ENCODE peak calls at places on chromosomes 16 and 17, in seven cellular contexts. D is cardiac muscle cell, H is OCI-LY7, B is uterus, U is psoas muscle, P is astrocyte, W is omental fat pad. O is an unnamed sample.

GRCh38 chr17:64282753-64283080 is 19.7 kb upstream of the TEX2 start:
- DNase-seq in D (no peak), H (no peak), B (no peak), U (no peak), P (no peak), W (no peak), O (no peak)

GRCh38 chr16:48681520-48681919 is 71.5 kb upstream of the N4BP1 start:
- DNase-seq in D (no peak), H (peak), B (no peak), U (no peak), P (no peak), W (no peak), O (no peak)

GRCh38 chr16:66400503-66401380 is 26.4 kb upstream of the BEAN1 start:
- DNase-seq in D (no peak), H (no peak), B (no peak), U (no peak), P (no peak), W (no peak), O (no peak)

GRCh38 chr17:17900615-17901520 is 64.1 kb upstream of the SREBF1 start:
- DNase-seq in D (no peak), H (no peak), B (peak), U (peak), P (peak), W (no peak), O (peak)

GRCh38 chr17:4899341-4900230 is at the start of gene C17orf107:
- DNase-seq in D (peak), H (no peak), B (peak), U (peak), P (peak), W (peak), O (peak)

GRCh38 chr16:5900046-5900445 is 802.5 kb upstream of the EEF2KMT start:
- DNase-seq in D (no peak), H (no peak), B (no peak), U (no peak), P (peak), W (no peak), O (no peak)

GRCh38 chr16:75228143-75228976 is 9.6 kb downstream of the CTRB1 start:
- DNase-seq in D (no peak), H (no peak), B (no peak), U (no peak), P (no peak), W (no peak), O (no peak)

GRCh38 chr17:51435641-51436091 is 175.3 kb downstream of the UTP18 start:
- DNase-seq in D (peak), H (peak), B (no peak), U (peak), P (no peak), W (no peak), O (no peak)

GRCh38 chr16:15482068-15482747 is 47.8 kb downstream of the BMERB1 start:
- DNase-seq in D (no peak), H (no peak), B (peak), U (peak), P (peak), W (no peak), O (peak)

GRCh38 chr16:55154956-55155355 is 169.0 kb upstream of the IRX6 start:
- DNase-seq in D (no peak), H (no peak), B (no peak), U (no peak), P (no peak), W (no peak), O (no peak)

GRCh38 chr17:78794399-78794798 is 12.3 kb upstream of the CYTH1 start:
- DNase-seq in D (no peak), H (no peak), B (no peak), U (no peak), P (no peak), W (no peak), O (no peak)

GRCh38 chr17:9728005-9728404 is 63.4 kb downstream of the DHRS7C start:
- DNase-seq in D (no peak), H (no peak), B (no peak), U (no peak), P (no peak), W (no peak), O (no peak)

GRCh38 chr16:79897087-79897443 is 296.5 kb upstream of the MAF start:
- DNase-seq in D (no peak), H (no peak), B (no peak), U (no peak), P (no peak), W (no peak), O (no peak)

GRCh38 chr17:8125947-8126305 is 2.0 kb upstream of the HES7 start:
- DNase-seq in D (peak), H (peak), B (no peak), U (no peak), P (no peak), W (no peak), O (no peak)

GRCh38 chr16:23682181-23682580 is 3.5 kb downstream of the PLK1 start:
- DNase-seq in D (no peak), H (no peak), B (no peak), U (no peak), P (no peak), W (no peak), O (no peak)

GRCh38 chr17:11369570-11369969 is 128.6 kb downstream of the SHISA6 start:
- DNase-seq in D (no peak), H (no peak), B (no peak), U (no peak), P (no peak), W (no peak), O (no peak)

GRCh38 chr17:1154704-1155103 is 25.1 kb downstream of the ABR start:
- DNase-seq in D (no peak), H (no peak), B (no peak), U (no peak), P (no peak), W (no peak), O (no peak)

GRCh38 chr16:46713634-46714033 is 24.2 kb downstream of the ORC6 start:
- DNase-seq in D (peak), H (no peak), B (no peak), U (no peak), P (no peak), W (no peak), O (no peak)

GRCh38 chr17:79864617-79865250 is 25.5 kb upstream of the CBX4 start:
- DNase-seq in D (no peak), H (no peak), B (no peak), U (no peak), P (no peak), W (no peak), O (no peak)

DNA sequence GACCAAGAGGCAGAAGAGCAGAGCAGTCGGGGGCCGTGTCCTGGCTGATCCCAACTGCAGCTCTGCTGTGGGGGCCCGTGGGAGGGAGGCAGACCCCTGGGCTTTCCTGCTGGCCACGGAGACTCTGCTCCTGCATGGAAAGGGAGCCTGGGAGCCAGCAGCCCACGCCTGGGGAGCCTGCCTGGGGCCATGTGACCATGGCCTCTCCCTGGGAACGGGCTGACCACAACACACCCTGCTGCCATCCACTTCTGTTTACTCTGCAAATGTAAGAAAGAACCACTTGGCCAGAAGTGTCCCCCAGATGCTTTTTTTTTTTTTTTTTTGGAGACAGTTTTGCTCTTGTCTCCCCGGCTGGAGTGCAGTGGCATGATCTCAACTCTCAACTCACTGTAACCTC is 2.0 kb upstream of the TEDC2 start:
- DNase-seq in D (no peak), H (no peak), B (no peak), U (no peak), P (no peak), W (no peak), O (no peak)
- TF ChIP-seq CTCF in D (no peak), H (no peak), B (no peak), U (no peak), P (no peak), W (no peak), O (no peak)

DNA sequence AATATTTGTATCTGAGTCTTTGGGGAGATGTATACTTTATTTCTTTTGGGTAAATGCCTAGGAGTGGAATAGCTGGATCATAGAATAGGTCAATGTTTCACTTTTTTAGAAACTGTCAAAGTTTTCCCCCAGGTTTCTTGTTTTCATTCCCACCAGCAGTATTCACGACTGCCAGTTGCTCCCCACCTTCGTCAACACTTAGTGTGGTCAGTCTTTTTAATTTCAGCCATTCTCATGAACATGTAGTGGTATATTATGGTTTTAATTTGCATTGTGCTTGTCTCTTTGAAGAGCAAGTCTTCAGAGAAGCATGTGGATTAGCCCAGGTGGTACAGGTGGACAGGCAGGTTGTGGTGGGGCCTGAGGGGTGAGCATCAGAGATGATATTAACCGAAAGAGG is 53.8 kb downstream of the TEKT5 start:
- DNase-seq in D (no peak), H (no peak), B (no peak), U (no peak), P (no peak), W (no peak), O (no peak)
- TF ChIP-seq CTCF in D (no peak), H (no peak), B (no peak), U (no peak), P (no peak), W (no peak), O (no peak)

GRCh38 chr17:61149106-61149505 is 250.5 kb upstream of the TBX2 start:
- DNase-seq in D (no peak), H (no peak), B (no peak), U (no peak), P (no peak), W (no peak), O (no peak)
- TF ChIP-seq CTCF in D (no peak), H (no peak), B (no peak), U (no peak), P (no peak), W (no peak), O (no peak)

GRCh38 chr16:27549857-27550581 is at the start of the genes GTF3C1 and KATNIP:
- DNase-seq in D (peak), H (peak), B (peak), U (peak), P (peak), W (peak), O (peak)
- TF ChIP-seq CTCF in D (no peak), H (no peak), B (no peak), U (no peak), P (no peak), W (no peak), O (no peak)

GRCh38 chr17:82914375-82914774 is 74.6 kb upstream of the ZNF750 start:
- DNase-seq in D (no peak), H (peak), B (no peak), U (peak), P (no peak), W (no peak), O (no peak)
- TF ChIP-seq CTCF in D (peak), H (peak), B (no peak), U (peak), P (no peak), W (no peak), O (no peak)

DNA sequence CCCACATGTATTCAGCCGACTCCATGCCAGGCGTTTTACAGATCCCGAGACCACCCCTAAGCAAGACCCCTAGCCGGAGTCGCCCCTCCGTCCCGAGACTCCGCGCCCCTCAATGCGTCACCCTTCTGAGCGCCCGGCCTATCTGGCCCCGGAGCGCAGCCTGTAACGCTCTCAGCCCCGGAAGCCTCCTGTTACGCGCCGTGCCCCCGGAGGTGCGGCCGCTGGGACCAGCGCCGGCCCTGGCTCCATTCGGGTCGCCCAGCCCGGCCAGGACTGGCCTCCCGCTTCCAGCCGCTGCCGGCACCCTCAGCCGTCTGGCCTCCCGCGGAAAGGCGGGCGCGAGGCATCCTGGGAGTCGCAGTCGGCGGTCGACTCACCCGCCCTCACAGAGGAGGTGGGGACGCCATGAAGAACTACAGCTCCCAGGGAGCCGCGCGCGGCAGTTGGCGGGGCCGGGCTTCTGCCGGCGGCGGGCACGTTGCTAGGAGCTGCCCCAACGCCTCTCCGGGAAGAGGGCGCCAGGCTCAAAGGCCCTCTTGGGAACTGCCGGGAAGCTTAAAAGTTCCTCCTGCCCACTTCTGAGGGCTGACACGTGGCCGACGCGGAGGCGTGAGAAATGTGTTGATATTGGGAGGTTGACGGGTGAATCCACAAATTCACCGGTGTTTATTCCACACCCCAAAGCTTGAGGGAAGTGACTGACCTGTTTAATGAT is at the start of gene FBF1:
- DNase-seq in D (peak), H (peak), B (peak), U (peak), P (peak), W (peak), O (peak)
- TF ChIP-seq CTCF in D (no peak), H (peak), B (no peak), U (no peak), P (no peak), W (no peak), O (no peak)

DNA sequence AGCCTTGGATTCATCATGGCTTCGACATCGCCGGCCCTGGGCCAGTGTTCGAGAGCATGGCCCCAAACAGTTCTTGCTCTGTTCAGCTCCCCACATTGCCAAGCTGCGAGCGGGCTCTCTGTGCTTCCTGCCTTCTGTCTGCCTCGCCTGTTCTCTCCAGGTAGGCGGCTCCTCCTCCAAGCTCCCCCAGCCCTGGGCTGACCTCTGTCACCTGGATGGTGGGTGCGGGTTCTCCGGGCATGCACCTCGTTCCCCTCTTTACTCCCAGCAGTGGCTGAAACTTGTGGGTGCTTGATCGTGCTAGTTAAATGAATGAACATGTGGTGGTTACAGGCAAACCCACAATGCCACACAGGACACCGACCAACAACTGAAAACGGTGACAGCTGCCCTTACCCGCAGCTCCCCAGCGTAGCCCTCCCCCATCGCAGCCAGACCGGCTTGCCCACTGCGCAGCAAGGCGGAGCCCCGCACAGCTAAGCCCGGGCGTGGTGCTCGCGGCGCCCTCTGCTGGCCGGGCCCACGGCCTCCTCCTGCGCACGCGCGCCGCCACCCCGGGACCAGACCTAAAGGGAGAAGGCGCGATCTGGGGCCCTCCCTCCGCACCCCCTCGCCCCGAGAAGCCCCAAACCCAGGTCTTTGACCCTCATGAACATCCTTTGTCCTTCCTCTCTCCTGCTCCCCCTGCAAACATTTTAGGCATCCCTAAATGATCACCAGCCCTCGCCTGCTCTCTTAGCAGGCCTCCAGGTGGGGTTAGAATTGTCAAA is 22.9 kb upstream of the EIF1 start:
- DNase-seq in D (peak), H (peak), B (peak), U (peak), P (peak), W (peak), O (peak)
- TF ChIP-seq CTCF in D (peak), H (peak), B (peak), U (peak), P (peak), W (peak), O (peak)

O was measured in HFFc6.